ENCODE peak calls at places on chromosomes 3 and 15, in eight cellular contexts. One of them, this sample, is unnamed.

GRCh38 chr15:41671656-41672636 is 11.7 kb downstream of the MGA start:
- DNase-seq in MM.1S: no peak
- DNase-seq in GM23338: no peak
- DNase-seq in GM23248: no peak
- DNase-seq in hepatocyte: no peak
- DNase-seq in HCT116: no peak
- DNase-seq in SK-N-SH: no peak
- DNase-seq in PC-3: no peak
- DNase-seq in this sample: no peak

GRCh38 chr3:155753038-155753647 is 8.3 kb upstream of the PLCH1 start:
- DNase-seq in MM.1S: peak; percentile 67
- DNase-seq in PC-3: peak; percentile 67
- DNase-seq in SK-N-SH: peak; percentile 32
- DNase-seq in HCT116: no peak
- DNase-seq in GM23338: peak; percentile 60
- DNase-seq in hepatocyte: peak; percentile 50
- DNase-seq in GM23248: peak; percentile 54
- DNase-seq in this sample: peak; percentile 51

GRCh38 chr15:63185206-63185605 is 4.2 kb upstream of the RAB8B start:
- DNase-seq in HCT116: no peak
- DNase-seq in GM23248: no peak
- DNase-seq in PC-3: no peak
- DNase-seq in GM23338: no peak
- DNase-seq in SK-N-SH: no peak
- DNase-seq in hepatocyte: no peak
- DNase-seq in MM.1S: no peak
- DNase-seq in this sample: no peak

GRCh38 chr3:88231207-88231606 is 81.4 kb downstream of the C3orf38 start:
- DNase-seq in SK-N-SH: no peak
- DNase-seq in MM.1S: no peak
- DNase-seq in PC-3: peak; percentile 65
- DNase-seq in HCT116: no peak
- DNase-seq in GM23338: peak; percentile 8
- DNase-seq in GM23248: no peak
- DNase-seq in hepatocyte: no peak
- DNase-seq in this sample: no peak

GRCh38 chr3:195154793-195155535 is 116.0 kb downstream of the XXYLT1 start:
- DNase-seq in hepatocyte: peak; percentile 86
- DNase-seq in HCT116: no peak
- DNase-seq in SK-N-SH: peak; percentile 86
- DNase-seq in PC-3: peak; percentile 88
- DNase-seq in MM.1S: no peak
- DNase-seq in GM23338: peak; percentile 44
- DNase-seq in GM23248: peak; percentile 85
- DNase-seq in this sample: peak; percentile 73

GRCh38 chr15:43513550-43513949 is 3.9 kb upstream of the MAP1A start:
- DNase-seq in GM23248: peak; percentile 67
- DNase-seq in PC-3: peak; percentile 18
- DNase-seq in hepatocyte: no peak
- DNase-seq in SK-N-SH: no peak
- DNase-seq in MM.1S: no peak
- DNase-seq in GM23338: no peak
- DNase-seq in HCT116: no peak
- DNase-seq in this sample: no peak

GRCh38 chr15:80549191-80549590 is 145.0 kb downstream of the ARNT2 start:
- DNase-seq in PC-3: peak; percentile 43
- DNase-seq in GM23338: no peak
- DNase-seq in hepatocyte: no peak
- DNase-seq in MM.1S: no peak
- DNase-seq in HCT116: no peak
- DNase-seq in SK-N-SH: no peak
- DNase-seq in GM23248: peak; percentile 75
- DNase-seq in this sample: no peak

GRCh38 chr3:107752202-107752990 is 229.6 kb downstream of the BBX start:
- DNase-seq in PC-3: peak; percentile 60
- DNase-seq in HCT116: peak; percentile 19
- DNase-seq in GM23248: peak; percentile 39
- DNase-seq in MM.1S: peak; percentile 27
- DNase-seq in GM23338: peak; percentile 68
- DNase-seq in SK-N-SH: no peak
- DNase-seq in hepatocyte: peak; percentile 27
- DNase-seq in this sample: peak; percentile 37

GRCh38 chr3:62445267-62445666 is 71.9 kb upstream of the FEZF2 start:
- DNase-seq in hepatocyte: peak; percentile 5
- DNase-seq in PC-3: no peak
- DNase-seq in HCT116: no peak
- DNase-seq in GM23338: peak; percentile 36
- DNase-seq in MM.1S: peak; percentile 63
- DNase-seq in SK-N-SH: no peak
- DNase-seq in GM23248: peak; percentile 23
- DNase-seq in this sample: peak; percentile 62

GRCh38 chr15:67085818-67086649 is 20.6 kb downstream of the SMAD3 start:
- DNase-seq in hepatocyte: no peak
- DNase-seq in SK-N-SH: no peak
- DNase-seq in PC-3: no peak
- DNase-seq in HCT116: no peak
- DNase-seq in GM23248: peak; percentile 92
- DNase-seq in MM.1S: peak; percentile 98
- DNase-seq in GM23338: no peak
- DNase-seq in this sample: peak; percentile 95

GRCh38 chr3:105278688-105279087 is 88.0 kb upstream of the ALCAM start:
- DNase-seq in GM23248: no peak
- DNase-seq in HCT116: no peak
- DNase-seq in hepatocyte: no peak
- DNase-seq in PC-3: no peak
- DNase-seq in SK-N-SH: no peak
- DNase-seq in MM.1S: no peak
- DNase-seq in GM23338: no peak
- DNase-seq in this sample: no peak

DNA sequence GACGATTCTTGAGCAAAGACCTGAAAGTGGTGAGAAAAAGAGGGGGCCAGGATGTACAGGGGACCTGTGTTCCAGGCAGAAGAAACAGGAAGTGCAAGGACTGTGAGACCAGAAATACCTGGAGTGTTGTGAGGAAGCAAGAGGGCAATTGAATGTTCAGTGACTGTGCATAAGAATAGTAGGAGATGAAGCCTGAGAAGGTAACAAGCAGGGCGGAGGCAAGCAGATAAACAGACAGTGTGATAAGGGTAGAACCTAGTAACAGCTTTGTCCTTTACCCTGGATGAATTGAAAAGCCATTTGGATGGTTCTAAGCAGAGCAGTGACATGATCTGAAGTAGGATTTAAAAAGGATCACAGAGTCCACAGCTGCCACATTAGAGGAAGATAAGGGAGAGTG is 4.0 kb upstream of the PLOD2 start:
- DNase-seq in MM.1S: no peak
- DNase-seq in GM23338: no peak
- DNase-seq in GM23248: no peak
- DNase-seq in hepatocyte: peak; percentile 36
- DNase-seq in SK-N-SH: no peak
- DNase-seq in HCT116: no peak
- DNase-seq in PC-3: no peak
- DNase-seq in this sample: no peak
- TF ChIP-seq EZH2phosphoT487 in MM.1S: no peak
- TF ChIP-seq EZH2phosphoT487 in GM23338: no peak
- TF ChIP-seq EZH2phosphoT487 in GM23248: no peak
- TF ChIP-seq EZH2phosphoT487 in hepatocyte: no peak
- TF ChIP-seq EZH2phosphoT487 in SK-N-SH: no peak
- TF ChIP-seq EZH2phosphoT487 in HCT116: no peak
- TF ChIP-seq EZH2phosphoT487 in PC-3: no peak
- TF ChIP-seq EZH2phosphoT487 in this sample: no peak

DNA sequence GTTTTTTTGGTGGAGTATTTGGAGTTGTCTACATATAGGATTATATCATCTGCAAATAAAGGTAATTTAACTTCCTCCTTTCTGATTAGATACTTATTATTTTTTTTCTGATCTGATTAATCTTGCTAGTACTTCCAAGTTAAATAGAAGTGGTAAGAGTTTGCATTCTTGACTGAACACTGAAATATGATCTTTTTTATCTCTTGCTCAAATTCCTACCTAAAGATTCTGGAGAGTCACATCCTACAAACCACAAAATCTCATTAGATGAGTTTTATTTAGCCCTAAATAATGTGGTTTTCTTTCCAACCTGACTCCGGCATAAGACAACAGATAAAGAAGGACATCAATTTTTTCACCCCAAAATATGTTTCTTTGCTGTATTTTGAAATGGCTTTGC is 977.9 kb upstream of the GBE1 start:
- DNase-seq in SK-N-SH: no peak
- DNase-seq in HCT116: no peak
- DNase-seq in hepatocyte: no peak
- DNase-seq in GM23338: no peak
- DNase-seq in MM.1S: no peak
- DNase-seq in GM23248: no peak
- DNase-seq in PC-3: peak; percentile 34
- DNase-seq in this sample: no peak
- H3K9me2 ChIP-seq in SK-N-SH: no peaks in the 10 kb centered on the region
- H3K9me2 ChIP-seq in HCT116: no peaks in the 10 kb centered on the region
- H3K9me2 ChIP-seq in hepatocyte: no peaks in the 10 kb centered on the region
- H3K9me2 ChIP-seq in GM23338: no peaks in the 10 kb centered on the region
- H3K9me2 ChIP-seq in MM.1S: no peaks in the 10 kb centered on the region
- H3K9me2 ChIP-seq in GM23248: no peaks in the 10 kb centered on the region
- H3K9me2 ChIP-seq in PC-3: no peaks in the 10 kb centered on the region
- H3K9me2 ChIP-seq in this sample: no peaks in the 10 kb centered on the region

DNA sequence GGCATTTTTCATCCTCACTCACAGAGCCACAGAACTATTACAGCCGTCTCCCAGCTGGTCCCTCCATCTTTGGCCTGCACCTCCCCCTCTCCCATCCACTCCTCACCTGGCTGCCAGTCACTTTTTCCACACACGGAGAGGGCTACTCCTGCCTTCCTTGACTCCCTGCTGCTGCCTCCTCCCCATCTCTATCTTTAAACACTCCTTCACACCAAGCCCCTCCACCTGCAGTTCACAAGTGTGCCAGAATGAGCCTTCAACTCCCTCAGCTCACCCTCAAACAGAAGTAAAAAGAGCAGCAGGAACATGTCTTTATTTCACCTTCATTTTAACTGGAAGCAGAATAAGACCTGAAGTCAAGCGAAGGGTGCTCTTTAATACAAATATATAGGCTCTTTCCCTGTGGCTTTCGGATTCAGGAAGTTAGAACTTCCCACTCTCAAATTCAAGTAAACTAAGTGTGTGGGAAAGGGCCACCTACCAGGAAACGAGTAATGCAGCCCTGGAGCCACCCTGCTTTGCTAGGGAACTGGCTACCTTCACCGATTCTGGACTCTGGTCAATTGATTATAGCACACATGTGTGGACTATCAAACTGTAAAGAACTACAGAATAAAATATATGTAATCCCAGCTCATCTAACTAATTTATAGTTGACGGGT is 116.6 kb downstream of the SENP2 start:
- DNase-seq in HCT116: no peak
- DNase-seq in PC-3: no peak
- DNase-seq in hepatocyte: no peak
- DNase-seq in GM23338: peak; percentile 39
- DNase-seq in SK-N-SH: no peak
- DNase-seq in MM.1S: no peak
- DNase-seq in GM23248: no peak
- DNase-seq in this sample: no peak
- H3K4me3 ChIP-seq in HCT116: no peak overlapping the region
- H3K4me3 ChIP-seq in PC-3: no peak overlapping the region
- H3K4me3 ChIP-seq in hepatocyte: no peak overlapping the region
- H3K4me3 ChIP-seq in GM23338: no peak overlapping the region
- H3K4me3 ChIP-seq in SK-N-SH: no peak overlapping the region
- H3K4me3 ChIP-seq in MM.1S: no peak overlapping the region
- H3K4me3 ChIP-seq in GM23248: no peak overlapping the region
- H3K4me3 ChIP-seq in this sample: no peak overlapping the region

GRCh38 chr15:76332796-76333195 is 3.8 kb upstream of the ISL2 start:
- DNase-seq in GM23338: no peak
- DNase-seq in hepatocyte: no peak
- DNase-seq in SK-N-SH: no peak
- DNase-seq in GM23248: no peak
- DNase-seq in HCT116: no peak
- DNase-seq in MM.1S: no peak
- DNase-seq in PC-3: no peak
- DNase-seq in this sample: no peak
- TF ChIP-seq EZH2phosphoT487 in GM23338: no peak
- TF ChIP-seq EZH2phosphoT487 in hepatocyte: no peak
- TF ChIP-seq EZH2phosphoT487 in SK-N-SH: no peak
- TF ChIP-seq EZH2phosphoT487 in GM23248: no peak
- TF ChIP-seq EZH2phosphoT487 in HCT116: no peak
- TF ChIP-seq EZH2phosphoT487 in MM.1S: no peak
- TF ChIP-seq EZH2phosphoT487 in PC-3: no peak
- TF ChIP-seq EZH2phosphoT487 in this sample: no peak